ENCODE peak calls at places on chromosome 22, in ten cellular contexts. One of them, this sample, is unnamed.

GRCh38 chr22:35642305-35642741 is 5.9 kb upstream of the APOL6 start:
- DNase-seq in heart left ventricle: no peak
- DNase-seq in upper lobe of right lung: no peak
- DNase-seq in heart right ventricle: no peak
- DNase-seq in ovary: peak; percentile 75
- DNase-seq in aorta: no peak
- DNase-seq in Peyer's patch: peak; percentile 4
- DNase-seq in SJSA1: peak; percentile 31
- DNase-seq in lung: no peak
- DNase-seq in A673: no peak
- DNase-seq in this sample: no peak

GRCh38 chr22:25637672-25638071 is 73.2 kb downstream of the GRK3 start:
- DNase-seq in Peyer's patch: no peak
- DNase-seq in SJSA1: no peak
- DNase-seq in A673: no peak
- DNase-seq in lung: no peak
- DNase-seq in heart left ventricle: no peak
- DNase-seq in ovary: no peak
- DNase-seq in upper lobe of right lung: no peak
- DNase-seq in heart right ventricle: no peak
- DNase-seq in aorta: no peak
- DNase-seq in this sample: no peak

GRCh38 chr22:18078329-18079041 is 695 bp downstream of the PEX26 start:
- DNase-seq in SJSA1: no peak
- DNase-seq in lung: no peak
- DNase-seq in heart left ventricle: no peak
- DNase-seq in heart right ventricle: peak; percentile 33
- DNase-seq in Peyer's patch: peak; percentile 39
- DNase-seq in ovary: peak; percentile 60
- DNase-seq in upper lobe of right lung: peak; percentile 77
- DNase-seq in aorta: peak; percentile 72
- DNase-seq in A673: peak; percentile 28
- DNase-seq in this sample: no peak

GRCh38 chr22:49765091-49765771 is 62.4 kb downstream of the BRD1 start:
- DNase-seq in A673: no peak
- DNase-seq in heart right ventricle: no peak
- DNase-seq in lung: no peak
- DNase-seq in SJSA1: peak; percentile 33
- DNase-seq in aorta: peak; percentile 52
- DNase-seq in heart left ventricle: peak; percentile 1
- DNase-seq in Peyer's patch: no peak
- DNase-seq in ovary: peak; percentile 30
- DNase-seq in upper lobe of right lung: peak; percentile 63
- DNase-seq in this sample: peak; percentile 2

GRCh38 chr22:44464000-44464399 is 34.0 kb downstream of the RTL6 start:
- DNase-seq in heart left ventricle: no peak
- DNase-seq in A673: no peak
- DNase-seq in aorta: no peak
- DNase-seq in ovary: no peak
- DNase-seq in heart right ventricle: no peak
- DNase-seq in upper lobe of right lung: no peak
- DNase-seq in lung: no peak
- DNase-seq in SJSA1: no peak
- DNase-seq in Peyer's patch: no peak
- DNase-seq in this sample: no peak

GRCh38 chr22:39712938-39713525 is 142.5 kb downstream of the CACNA1I start:
- DNase-seq in heart right ventricle: no peak
- DNase-seq in ovary: no peak
- DNase-seq in SJSA1: no peak
- DNase-seq in lung: no peak
- DNase-seq in A673: no peak
- DNase-seq in aorta: peak; percentile 46
- DNase-seq in Peyer's patch: no peak
- DNase-seq in heart left ventricle: no peak
- DNase-seq in upper lobe of right lung: peak; percentile 50
- DNase-seq in this sample: no peak

GRCh38 chr22:25680949-25681348 is 61.0 kb upstream of the MYO18B start:
- DNase-seq in Peyer's patch: no peak
- DNase-seq in upper lobe of right lung: no peak
- DNase-seq in heart left ventricle: no peak
- DNase-seq in heart right ventricle: no peak
- DNase-seq in lung: no peak
- DNase-seq in A673: no peak
- DNase-seq in ovary: no peak
- DNase-seq in aorta: no peak
- DNase-seq in SJSA1: no peak
- DNase-seq in this sample: peak; percentile 99

GRCh38 chr22:33492210-33492651 is 428.0 kb downstream of the LARGE1 start:
- DNase-seq in heart left ventricle: no peak
- DNase-seq in A673: no peak
- DNase-seq in upper lobe of right lung: no peak
- DNase-seq in lung: no peak
- DNase-seq in SJSA1: no peak
- DNase-seq in Peyer's patch: no peak
- DNase-seq in heart right ventricle: no peak
- DNase-seq in aorta: no peak
- DNase-seq in ovary: no peak
- DNase-seq in this sample: no peak

GRCh38 chr22:41036924-41037323 is 55.5 kb upstream of the EP300 start:
- DNase-seq in A673: no peak
- DNase-seq in lung: no peak
- DNase-seq in aorta: peak; percentile 20
- DNase-seq in heart right ventricle: no peak
- DNase-seq in Peyer's patch: no peak
- DNase-seq in upper lobe of right lung: no peak
- DNase-seq in heart left ventricle: no peak
- DNase-seq in SJSA1: no peak
- DNase-seq in ovary: no peak
- DNase-seq in this sample: no peak

GRCh38 chr22:24140357-24140756 is 40.9 kb upstream of the SUSD2 start:
- DNase-seq in upper lobe of right lung: no peak
- DNase-seq in heart left ventricle: no peak
- DNase-seq in SJSA1: no peak
- DNase-seq in A673: no peak
- DNase-seq in heart right ventricle: peak; percentile 50
- DNase-seq in lung: no peak
- DNase-seq in ovary: no peak
- DNase-seq in aorta: no peak
- DNase-seq in Peyer's patch: no peak
- DNase-seq in this sample: no peak

GRCh38 chr22:24142241-24142640 is 39.0 kb upstream of the SUSD2 start:
- DNase-seq in heart right ventricle: no peak
- DNase-seq in lung: no peak
- DNase-seq in SJSA1: no peak
- DNase-seq in aorta: no peak
- DNase-seq in Peyer's patch: no peak
- DNase-seq in heart left ventricle: no peak
- DNase-seq in ovary: no peak
- DNase-seq in A673: no peak
- DNase-seq in upper lobe of right lung: no peak
- DNase-seq in this sample: no peak

GRCh38 chr22:24144056-24144455 is 37.2 kb upstream of the SUSD2 start:
- DNase-seq in ovary: no peak
- DNase-seq in SJSA1: no peak
- DNase-seq in A673: no peak
- DNase-seq in aorta: no peak
- DNase-seq in Peyer's patch: no peak
- DNase-seq in heart left ventricle: no peak
- DNase-seq in lung: no peak
- DNase-seq in heart right ventricle: no peak
- DNase-seq in upper lobe of right lung: no peak
- DNase-seq in this sample: no peak

GRCh38 chr22:24142831-24143230 is 38.5 kb upstream of the SUSD2 start:
- DNase-seq in aorta: no peak
- DNase-seq in A673: no peak
- DNase-seq in Peyer's patch: no peak
- DNase-seq in heart left ventricle: no peak
- DNase-seq in upper lobe of right lung: no peak
- DNase-seq in SJSA1: no peak
- DNase-seq in lung: no peak
- DNase-seq in heart right ventricle: no peak
- DNase-seq in ovary: no peak
- DNase-seq in this sample: no peak

DNA sequence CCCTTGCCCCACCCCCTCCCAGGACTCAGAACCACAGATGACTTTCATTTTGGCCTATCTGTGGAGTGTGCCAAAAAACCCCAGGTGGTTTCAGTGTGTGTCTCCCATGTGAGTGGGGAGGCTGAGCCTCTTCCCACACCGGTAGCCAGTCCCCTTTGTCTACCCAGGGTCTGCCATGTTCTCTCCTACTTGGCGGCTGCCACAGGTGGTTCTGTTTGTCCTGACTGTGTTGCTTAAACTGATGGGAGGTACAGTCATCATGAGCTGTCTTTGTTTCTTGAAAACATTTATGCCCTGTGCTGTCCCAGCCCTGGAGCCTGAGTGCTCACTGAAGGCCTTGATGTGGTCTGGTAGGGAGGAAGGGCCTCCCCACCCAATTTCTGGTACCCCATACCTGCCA is 39.7 kb upstream of the SUSD2 start:
- DNase-seq in Peyer's patch: no peak
- DNase-seq in upper lobe of right lung: no peak
- DNase-seq in A673: no peak
- DNase-seq in ovary: no peak
- DNase-seq in SJSA1: no peak
- DNase-seq in heart right ventricle: no peak
- DNase-seq in lung: no peak
- DNase-seq in heart left ventricle: no peak
- DNase-seq in aorta: no peak
- DNase-seq in this sample: no peak
- H3K4me1 ChIP-seq in Peyer's patch: peaks cover 39% of the 10 kb centered on the region
- H3K4me1 ChIP-seq in upper lobe of right lung: peaks cover 60% of the 10 kb centered on the region
- H3K4me1 ChIP-seq in A673: peaks cover 12% of the 10 kb centered on the region
- H3K4me1 ChIP-seq in ovary: peaks cover 27% of the 10 kb centered on the region
- H3K4me1 ChIP-seq in SJSA1: peaks cover 32% of the 10 kb centered on the region
- H3K4me1 ChIP-seq in heart right ventricle: peaks cover 84% of the 10 kb centered on the region
- H3K4me1 ChIP-seq in lung: no peaks in the 10 kb centered on the region
- H3K4me1 ChIP-seq in heart left ventricle: peaks cover 78% of the 10 kb centered on the region
- H3K4me1 ChIP-seq in aorta: peaks cover 3% of the 10 kb centered on the region
- H3K4me1 ChIP-seq in this sample: peaks cover 13% of the 10 kb centered on the region

GRCh38 chr22:43128928-43129424 is 14.2 kb downstream of the MCAT start:
- DNase-seq in lung: no peak
- DNase-seq in ovary: no peak
- DNase-seq in heart right ventricle: no peak
- DNase-seq in SJSA1: no peak
- DNase-seq in aorta: no peak
- DNase-seq in Peyer's patch: peak; percentile 29
- DNase-seq in heart left ventricle: no peak
- DNase-seq in A673: no peak
- DNase-seq in upper lobe of right lung: no peak
- DNase-seq in this sample: peak; percentile 63
- H3K4me1 ChIP-seq in lung: peaks cover 5% of the 10 kb centered on the region
- H3K4me1 ChIP-seq in ovary: no peaks in the 10 kb centered on the region
- H3K4me1 ChIP-seq in heart right ventricle: peaks cover 29% of the 10 kb centered on the region
- H3K4me1 ChIP-seq in SJSA1: peaks cover 34% of the 10 kb centered on the region
- H3K4me1 ChIP-seq in aorta: no peaks in the 10 kb centered on the region
- H3K4me1 ChIP-seq in Peyer's patch: peaks cover 9% of the 10 kb centered on the region
- H3K4me1 ChIP-seq in heart left ventricle: peaks cover 16% of the 10 kb centered on the region
- H3K4me1 ChIP-seq in A673: peaks cover 6% of the 10 kb centered on the region
- H3K4me1 ChIP-seq in upper lobe of right lung: peaks cover 9% of the 10 kb centered on the region
- H3K4me1 ChIP-seq in this sample: peaks cover 20% of the 10 kb centered on the region

GRCh38 chr22:37187891-37188761 is at the start of gene C1QTNF6:
- DNase-seq in ovary: peak; percentile 72
- DNase-seq in lung: no peak
- DNase-seq in SJSA1: no peak
- DNase-seq in aorta: peak; percentile 77
- DNase-seq in upper lobe of right lung: peak; percentile 64
- DNase-seq in heart left ventricle: peak; percentile 61
- DNase-seq in heart right ventricle: peak; percentile 66
- DNase-seq in A673: peak; percentile 70
- DNase-seq in Peyer's patch: no peak
- DNase-seq in this sample: no peak
- H3K4me1 ChIP-seq in ovary: peaks cover 11% of the 10 kb centered on the region
- H3K4me1 ChIP-seq in lung: peaks cover 6% of the 10 kb centered on the region
- H3K4me1 ChIP-seq in SJSA1: peaks cover 33% of the 10 kb centered on the region
- H3K4me1 ChIP-seq in aorta: no peaks in the 10 kb centered on the region
- H3K4me1 ChIP-seq in upper lobe of right lung: peaks cover 46% of the 10 kb centered on the region
- H3K4me1 ChIP-seq in heart left ventricle: peaks cover 47% of the 10 kb centered on the region
- H3K4me1 ChIP-seq in heart right ventricle: peaks cover 49% of the 10 kb centered on the region
- H3K4me1 ChIP-seq in A673: peaks cover 35% of the 10 kb centered on the region
- H3K4me1 ChIP-seq in Peyer's patch: no peaks in the 10 kb centered on the region
- H3K4me1 ChIP-seq in this sample: no peaks in the 10 kb centered on the region

GRCh38 chr22:46159777-46160176 is 9.5 kb downstream of the PPARA start:
- DNase-seq in Peyer's patch: no peak
- DNase-seq in upper lobe of right lung: no peak
- DNase-seq in SJSA1: peak; percentile 68
- DNase-seq in aorta: peak; percentile 56
- DNase-seq in lung: no peak
- DNase-seq in heart left ventricle: no peak
- DNase-seq in heart right ventricle: no peak
- DNase-seq in A673: no peak
- DNase-seq in ovary: no peak
- DNase-seq in this sample: no peak
- H3K4me1 ChIP-seq in Peyer's patch: no peaks in the 10 kb centered on the region
- H3K4me1 ChIP-seq in upper lobe of right lung: no peaks in the 10 kb centered on the region
- H3K4me1 ChIP-seq in SJSA1: peaks cover 17% of the 10 kb centered on the region
- H3K4me1 ChIP-seq in aorta: no peaks in the 10 kb centered on the region
- H3K4me1 ChIP-seq in lung: no peaks in the 10 kb centered on the region
- H3K4me1 ChIP-seq in heart left ventricle: peaks cover 6% of the 10 kb centered on the region
- H3K4me1 ChIP-seq in heart right ventricle: peaks cover 31% of the 10 kb centered on the region
- H3K4me1 ChIP-seq in A673: no peaks in the 10 kb centered on the region
- H3K4me1 ChIP-seq in ovary: peaks cover 2% of the 10 kb centered on the region
- H3K4me1 ChIP-seq in this sample: peaks cover 7% of the 10 kb centered on the region